ENCODE peak calls at places on chromosome 6, in seven cellular contexts. R, C, V, Q, U, Y and P are unnamed samples.

GRCh38 chr6:4513561-4513960 is 262.6 kb upstream of the CDYL start:
- DNase-seq in R (no peak), C (no peak), V (no peak), Q (no peak), U (no peak), Y (no peak), P (no peak)

GRCh38 chr6:23390221-23390620 is 735.8 kb upstream of the NRSN1 start:
- DNase-seq in R (no peak), C (no peak), V (no peak), Q (no peak), U (no peak), Y (no peak), P (no peak)

GRCh38 chr6:50831216-50831615 is 12.5 kb downstream of the TFAP2B start:
- DNase-seq in R (no peak), C (no peak), V (peak; percentile 52), Q (no peak), U (no peak), Y (no peak), P (no peak)

GRCh38 chr6:43722920-43723565 is 35.5 kb upstream of the MRPS18A start:
- DNase-seq in R (no peak), C (no peak), V (no peak), Q (no peak), U (no peak), Y (no peak), P (no peak)

GRCh38 chr6:24385536-24386269 is 17.0 kb upstream of the MRS2 start:
- DNase-seq in R (no peak), C (no peak), V (no peak), Q (no peak), U (no peak), Y (no peak), P (no peak)

GRCh38 chr6:70310063-70310694 is 7.3 kb upstream of the COL9A1 start:
- DNase-seq in R (peak; percentile 66), C (peak; percentile 23), V (peak; percentile 39), Q (no peak), U (peak; percentile 14), Y (peak; percentile 65), P (peak; percentile 60)

GRCh38 chr6:167338551-167339117 is 13.7 kb downstream of the TTLL2 start:
- DNase-seq in R (no peak), C (no peak), V (no peak), Q (no peak), U (no peak), Y (no peak), P (no peak)

GRCh38 chr6:131998255-131998982 is 47.2 kb upstream of the CCN2 start:
- DNase-seq in R (peak; percentile 20), C (no peak), V (no peak), Q (peak; percentile 45), U (no peak), Y (no peak), P (peak; percentile 25)

GRCh38 chr6:15246217-15247211 is 645 bp downstream of the JARID2 start:
- DNase-seq in R (no peak), C (no peak), V (peak; percentile 43), Q (no peak), U (no peak), Y (peak; percentile 48), P (peak; percentile 47)

GRCh38 chr6:36226648-36227047 is 30.1 kb downstream of the BRPF3 start:
- DNase-seq in R (no peak), C (no peak), V (no peak), Q (no peak), U (no peak), Y (no peak), P (no peak)

GRCh38 chr6:41938590-41938989 is 3.0 kb downstream of the CCND3 start:
- DNase-seq in R (no peak), C (no peak), V (peak; percentile 9), Q (no peak), U (no peak), Y (no peak), P (no peak)

GRCh38 chr6:138383776-138384175 is 6.1 kb downstream of the SMIM28 start:
- DNase-seq in R (no peak), C (no peak), V (peak; percentile 13), Q (no peak), U (no peak), Y (no peak), P (no peak)

GRCh38 chr6:162572240-162572639 is 155.3 kb downstream of the PRKN start:
- DNase-seq in R (no peak), C (no peak), V (no peak), Q (no peak), U (no peak), Y (no peak), P (no peak)

GRCh38 chr6:56668158-56668557 is 25.5 kb upstream of the DST start:
- DNase-seq in R (no peak), C (no peak), V (no peak), Q (no peak), U (no peak), Y (no peak), P (no peak)

GRCh38 chr6:23277521-23278227 is 708.3 kb downstream of the HDGFL1 start:
- DNase-seq in R (no peak), C (no peak), V (no peak), Q (no peak), U (no peak), Y (no peak), P (no peak)

GRCh38 chr6:42230320-42231034 is 12.8 kb upstream of the MRPS10 start:
- DNase-seq in R (no peak), C (no peak), V (no peak), Q (no peak), U (no peak), Y (no peak), P (peak; percentile 38)

GRCh38 chr6:5302995-5303622 is 41.8 kb downstream of the FARS2 start:
- DNase-seq in R (peak; percentile 22), C (peak; percentile 66), V (peak; percentile 53), Q (peak; percentile 44), U (peak; percentile 61), Y (peak; percentile 80), P (no peak)

GRCh38 chr6:82118150-82118562 is 129.4 kb downstream of the IBTK start:
- DNase-seq in R (no peak), C (no peak), V (no peak), Q (no peak), U (no peak), Y (no peak), P (peak; percentile 60)

GRCh38 chr6:129031051-129031599 is 148.2 kb downstream of the LAMA2 start:
- DNase-seq in R (peak; percentile 73), C (no peak), V (no peak), Q (no peak), U (no peak), Y (no peak), P (peak; percentile 46)

GRCh38 chr6:15296735-15297134 is 50.9 kb downstream of the JARID2 start:
- DNase-seq in R (no peak), C (no peak), V (no peak), Q (no peak), U (no peak), Y (peak; percentile 67), P (no peak)

GRCh38 chr6:30091577-30092381 is 16.2 kb upstream of the RNF39 start:
- DNase-seq in R (peak; percentile 87), C (no peak), V (no peak), Q (no peak), U (no peak), Y (no peak), P (peak; percentile 63)

GRCh38 chr6:154705471-154706113 is 27.6 kb upstream of the SCAF8 start:
- DNase-seq in R (no peak), C (no peak), V (peak; percentile 10), Q (no peak), U (no peak), Y (no peak), P (peak; percentile 30)

GRCh38 chr6:137487947-137488735 is 6.1 kb downstream of the OLIG3 start:
- DNase-seq in R (no peak), C (no peak), V (peak; percentile 46), Q (no peak), U (peak; percentile 40), Y (no peak), P (no peak)

GRCh38 chr6:85754894-85755293 is 112.2 kb upstream of the SYNCRIP start:
- DNase-seq in R (no peak), C (no peak), V (no peak), Q (no peak), U (no peak), Y (no peak), P (no peak)

GRCh38 chr6:150646228-150646627 is 46.5 kb downstream of the PLEKHG1 start:
- DNase-seq in R (no peak), C (no peak), V (no peak), Q (no peak), U (no peak), Y (no peak), P (no peak)

GRCh38 chr6:84284428-84285033 is 57.1 kb upstream of the CEP162 start:
- DNase-seq in R (peak; percentile 24), C (no peak), V (peak; percentile 47), Q (no peak), U (no peak), Y (no peak), P (peak; percentile 37)
- TF ChIP-seq CTCF in R (peak; percentile 14), C (no peak), V (peak; percentile 71), Q (no peak), U (peak; percentile 68), Y (peak; percentile 23), P (peak; percentile 54)

DNA sequence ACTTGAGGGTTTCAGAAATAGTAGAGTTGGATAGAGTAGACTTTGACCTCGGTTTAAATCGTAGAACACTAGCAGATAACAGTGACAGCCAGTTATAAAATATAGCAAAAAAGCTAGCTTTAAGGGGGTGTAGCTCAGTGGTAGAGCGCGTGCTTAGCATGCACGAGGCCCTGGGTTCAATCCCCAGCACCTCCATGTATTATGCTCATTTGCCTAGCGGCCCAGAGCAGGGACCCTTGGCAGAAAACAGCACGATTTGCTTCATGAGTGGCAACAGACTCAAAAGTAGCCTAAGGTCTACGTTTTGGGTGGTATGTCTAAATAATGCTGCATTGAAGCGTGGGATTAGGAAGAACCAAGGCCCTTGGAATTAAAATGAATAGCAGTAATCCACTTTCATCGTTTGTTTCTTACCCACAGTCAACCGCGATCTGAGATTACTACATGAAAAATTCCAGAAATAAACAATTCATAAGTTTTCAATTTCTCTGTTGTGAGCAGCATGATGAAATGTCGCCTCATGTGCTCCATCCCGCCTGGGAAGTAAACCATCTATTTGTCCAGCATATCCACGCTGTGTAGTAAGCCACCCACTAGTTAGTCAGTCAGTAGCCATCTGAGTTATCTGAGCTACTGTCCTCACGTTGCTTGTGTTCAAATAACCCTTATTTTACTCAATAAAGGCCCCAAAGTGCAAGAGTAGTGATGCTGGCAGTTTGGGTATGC is 184.9 kb downstream of the GPX5 start:
- DNase-seq in R (no peak), C (no peak), V (peak; percentile 49), Q (no peak), U (peak; percentile 47), Y (no peak), P (peak; percentile 33)
- H3K4me3 ChIP-seq in R (no peak overlapping the region), C (no peak overlapping the region), V (peak overlapping the region; percentile 63), Q (no peak overlapping the region), U (no peak overlapping the region), Y (no peak overlapping the region), P (no peak overlapping the region)

GRCh38 chr6:80106418-80107235 is at the start of gene BCKDHB:
- DNase-seq in R (peak; percentile 99), C (peak; percentile 98), V (peak; percentile 99), Q (peak; percentile 99), U (peak; percentile 94), Y (peak; percentile 99), P (peak; percentile 97)
- TF ChIP-seq CTCF in R (no peak), C (no peak), V (no peak), Q (peak; percentile 14), U (no peak), Y (no peak), P (no peak)

DNA sequence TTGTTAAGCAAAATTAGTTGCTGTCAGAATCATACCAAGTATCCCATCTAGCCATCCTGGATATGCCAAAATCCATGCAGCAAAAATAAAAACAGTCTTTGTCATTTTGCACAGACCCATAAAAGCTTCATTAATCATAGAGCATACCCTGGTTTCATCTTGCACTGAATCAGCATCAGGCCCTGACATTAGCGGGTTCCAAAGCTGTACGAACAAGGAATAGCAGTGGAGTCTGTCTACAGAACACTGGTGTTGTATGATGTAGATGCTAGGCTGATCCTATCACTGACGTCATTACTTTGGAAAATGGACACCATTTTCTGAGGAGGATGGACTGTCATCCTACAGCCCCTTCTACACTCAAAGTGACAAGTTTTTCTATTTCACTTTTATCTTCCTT is 315.6 kb downstream of the ESR1 start:
- DNase-seq in R (no peak), C (no peak), V (no peak), Q (no peak), U (no peak), Y (no peak), P (no peak)
- H3K4me3 ChIP-seq in R (no peak overlapping the region), C (no peak overlapping the region), V (no peak overlapping the region), Q (no peak overlapping the region), U (no peak overlapping the region), Y (no peak overlapping the region), P (no peak overlapping the region)